ENCODE peak calls at places on chromosomes 16 and 17, in eight cellular contexts. E, Q, T, G, F, R, P and L are unnamed samples. For H3K9me3, the result is how much of the 10 kb centered on the place peaks cover.

GRCh38 chr17:29243792-29244191 is 2.9 kb upstream of the CRYBA1 start:
- DNase-seq in E (no peak), R (no peak), G (peak), Q (peak), F (no peak), P (no peak), T (no peak), L (no peak)

GRCh38 chr17:71765437-71765836 is 355.4 kb upstream of the SOX9 start:
- DNase-seq in F (no peak), G (no peak), Q (peak), E (no peak), P (no peak), R (no peak), T (no peak), L (no peak)

GRCh38 chr16:31132303-31132978 is 3.1 kb downstream of the PRSS8 start:
- DNase-seq in Q (no peak), R (no peak), T (no peak), P (no peak), F (no peak), E (no peak), G (no peak), L (no peak)

GRCh38 chr17:39699818-39700147 is at the start of gene ERBB2:
- DNase-seq in R (peak), P (peak), Q (peak), F (no peak), E (peak), T (peak), G (peak), L (peak)

GRCh38 chr16:11871193-11871592 is 19.9 kb upstream of the RSL1D1 start:
- DNase-seq in Q (peak), R (peak), P (no peak), F (no peak), T (no peak), E (no peak), G (no peak), L (no peak)

GRCh38 chr16:8571061-8571596 is 19.2 kb downstream of the TMEM114 start:
- DNase-seq in F (no peak), R (no peak), T (no peak), P (no peak), Q (peak), G (no peak), E (no peak), L (no peak)

GRCh38 chr16:15521758-15522509 is 87.5 kb downstream of the BMERB1 start:
- DNase-seq in R (peak), P (no peak), Q (no peak), T (no peak), E (peak), G (peak), F (no peak), L (no peak)

GRCh38 chr17:75125984-75126383 is 5.6 kb downstream of the NT5C start:
- DNase-seq in R (no peak), P (no peak), E (no peak), T (no peak), G (no peak), F (no peak), Q (no peak), L (no peak)

GRCh38 chr17:45132569-45133463 is 501 bp upstream of the PLCD3 start:
- DNase-seq in R (peak), T (peak), Q (peak), F (peak), P (peak), G (peak), E (peak), L (peak)

GRCh38 chr16:89522287-89522686 is 14.1 kb downstream of the SPG7 start:
- DNase-seq in T (no peak), Q (no peak), F (no peak), P (no peak), R (no peak), G (no peak), E (no peak), L (no peak)

GRCh38 chr17:42674755-42675347 is 1.9 kb downstream of the PLEKHH3 start:
- DNase-seq in T (peak), G (no peak), E (no peak), Q (no peak), P (no peak), F (no peak), R (no peak), L (peak)

GRCh38 chr17:37518816-37519215 is 29.1 kb downstream of the DUSP14 start:
- DNase-seq in R (no peak), E (no peak), G (no peak), T (no peak), P (no peak), F (no peak), Q (no peak), L (no peak)

GRCh38 chr17:13337864-13338371 is 263.8 kb downstream of the HS3ST3A1 start:
- DNase-seq in F (no peak), R (peak), T (no peak), Q (peak), P (no peak), E (no peak), G (peak), L (no peak)

GRCh38 chr17:35297666-35298065 is 54.8 kb downstream of the SLFN5 start:
- DNase-seq in P (no peak), E (no peak), Q (no peak), T (no peak), R (no peak), F (no peak), G (no peak), L (no peak)

GRCh38 chr17:43212641-43213490 is 1.2 kb downstream of the TMEM106A start:
- DNase-seq in E (no peak), T (no peak), G (no peak), Q (no peak), R (no peak), P (no peak), F (no peak), L (no peak)

GRCh38 chr17:67274466-67274865 is 29.5 kb upstream of the HELZ start:
- DNase-seq in F (no peak), T (no peak), G (no peak), P (no peak), E (no peak), R (no peak), Q (no peak), L (no peak)

GRCh38 chr17:45702666-45703266 is 81.4 kb upstream of the CRHR1 start:
- DNase-seq in R (peak), E (no peak), P (no peak), G (peak), F (no peak), T (no peak), Q (no peak), L (no peak)

DNA sequence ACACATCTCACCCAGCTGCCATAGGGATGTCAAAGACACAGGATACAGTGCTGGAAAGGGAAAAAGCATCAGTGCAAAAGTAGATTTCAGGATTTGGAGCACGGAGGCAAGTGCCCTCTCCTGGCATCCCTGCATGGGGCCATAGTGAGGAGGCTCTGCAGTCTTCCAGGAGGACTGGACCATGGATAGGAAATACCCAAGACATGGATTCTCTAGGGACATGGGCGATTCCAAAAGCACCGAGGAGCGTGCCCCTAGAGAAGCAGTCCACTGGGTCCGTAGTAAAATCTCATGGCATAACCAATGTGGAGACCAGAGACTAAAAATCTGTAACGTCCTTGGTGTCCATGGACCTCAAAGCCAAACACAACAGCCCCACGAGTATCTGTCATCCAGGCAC is 818.2 kb downstream of the KCNJ18 start:
- DNase-seq in E (no peak), P (no peak), G (no peak), R (no peak), Q (no peak), T (no peak), F (no peak), L (no peak)
- H3K9me3 ChIP-seq in E (under half), P (under half), G (under half), R (under half), Q (under half), T (under half), F (under half), L (under half)

DNA sequence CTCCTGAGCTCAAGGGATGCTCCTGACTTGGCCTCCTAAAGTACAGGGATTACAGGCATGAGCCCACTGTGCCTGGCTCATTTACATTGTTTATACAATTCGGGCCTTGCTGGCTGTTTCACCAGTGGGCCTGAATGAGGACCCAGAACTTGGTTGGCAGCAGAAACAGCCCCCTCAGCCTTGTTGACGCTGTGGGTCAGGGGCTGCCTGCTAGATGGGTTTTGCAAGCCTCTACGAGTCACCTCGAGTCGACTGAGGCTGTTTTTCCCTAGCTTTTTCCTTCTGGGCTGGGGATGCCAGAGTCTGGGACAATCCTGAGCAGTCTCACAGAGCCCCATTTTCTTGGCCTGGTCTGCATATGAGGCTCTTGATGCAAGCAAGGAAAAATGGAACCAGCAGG is 16.1 kb downstream of the PPL start:
- DNase-seq in T (no peak), P (no peak), R (no peak), E (no peak), Q (no peak), G (no peak), F (no peak), L (no peak)
- TF ChIP-seq CTCF in T (no peak), P (no peak), R (no peak), E (no peak), Q (no peak), G (no peak), F (no peak), L (no peak)

GRCh38 chr17:31562447-31562846 is 171.0 kb downstream of the RAB11FIP4 start:
- DNase-seq in T (peak), R (no peak), E (no peak), P (no peak), G (no peak), F (no peak), Q (no peak), L (no peak)

GRCh38 chr17:31560836-31561235 is 169.4 kb downstream of the RAB11FIP4 start:
- DNase-seq in E (no peak), G (no peak), F (no peak), T (no peak), R (peak), P (no peak), Q (no peak), L (no peak)

GRCh38 chr17:31559647-31560501 is 168.4 kb downstream of the RAB11FIP4 start:
- DNase-seq in G (no peak), P (no peak), R (peak), F (no peak), T (no peak), Q (no peak), E (no peak), L (peak)

GRCh38 chr17:31564291-31564690 is 172.8 kb downstream of the RAB11FIP4 start:
- DNase-seq in T (no peak), F (no peak), P (no peak), G (no peak), E (no peak), Q (no peak), R (no peak), L (no peak)

GRCh38 chr17:31561469-31562412 is 170.3 kb downstream of the RAB11FIP4 start:
- DNase-seq in E (no peak), T (no peak), P (no peak), F (no peak), R (peak), Q (no peak), G (no peak), L (peak)
- H3K4me3 ChIP-seq in E (peak), T (peak), P (peak), F (no peak), R (peak), Q (no peak), G (no peak), L (peak)

GRCh38 chr16:35325936-35326335 is 1866.5 kb downstream of the TP53TG3F start:
- DNase-seq in E (no peak), Q (no peak), T (no peak), F (no peak), R (no peak), P (no peak), G (no peak), L (no peak)
- H3K9me3 ChIP-seq in E (under half), Q (under half), T (under half), F (under half), R (under half), P (under half), G (under half), L (under half)